ENCODE peak calls at places on chromosome 4, in five cellular contexts. V is right cardiac atrium, I is GM20000, C is head of caudate nucleus, B is NCI-H1092. T is an unnamed sample.

GRCh38 chr4:105451346-105451745 is 22.5 kb downstream of the PPA2 start:
- DNase-seq in I (no peak), V (no peak), C (no peak), B (peak; percentile 77), T (peak; percentile 27)

GRCh38 chr4:94909645-94910044 is 151.9 kb downstream of the BMPR1B start:
- DNase-seq in C (no peak), I (no peak), V (no peak), B (no peak), T (no peak)

GRCh38 chr4:168631241-168632151 is 134.6 kb downstream of the PALLD start:
- DNase-seq in V (peak; percentile 87), C (peak; percentile 46), B (peak; percentile 43), I (peak; percentile 14), T (no peak)

GRCh38 chr4:55143858-55144257 is 18.5 kb upstream of the KDR start:
- DNase-seq in C (no peak), B (no peak), I (no peak), V (no peak), T (no peak)

GRCh38 chr4:77827343-77827742 is 8.2 kb upstream of the CNOT6L start:
- DNase-seq in B (no peak), V (no peak), C (no peak), I (no peak), T (peak; percentile 13)

GRCh38 chr4:29632199-29632598 is 1088.0 kb upstream of the PCDH7 start:
- DNase-seq in C (no peak), B (no peak), V (no peak), I (no peak), T (no peak)

GRCh38 chr4:183300660-183301059 is 19.4 kb downstream of the CLDN22 start:
- DNase-seq in V (no peak), I (no peak), C (no peak), B (no peak), T (no peak)

GRCh38 chr4:177791188-177791587 is 349.0 kb upstream of the AGA start:
- DNase-seq in V (no peak), C (no peak), B (no peak), I (no peak), T (no peak)

GRCh38 chr4:186105721-186106335 is 1.3 kb downstream of the FAM149A start:
- DNase-seq in C (no peak), I (peak; percentile 41), B (no peak), V (no peak), T (peak; percentile 51)

GRCh38 chr4:164503874-164504273 is 250.1 kb upstream of the SMIM31 start:
- DNase-seq in V (no peak), B (no peak), I (no peak), C (no peak), T (no peak)

GRCh38 chr4:120749445-120750151 is 172.9 kb downstream of the PRDM5 start:
- DNase-seq in V (no peak), I (peak; percentile 18), C (no peak), B (peak; percentile 23), T (peak; percentile 93)

GRCh38 chr4:15024386-15024785 is 22.1 kb downstream of the CPEB2 start:
- DNase-seq in B (no peak), C (no peak), V (no peak), I (no peak), T (no peak)

GRCh38 chr4:168711197-168712120 is 214.6 kb downstream of the PALLD start:
- DNase-seq in C (no peak), V (peak; percentile 48), B (no peak), I (no peak), T (no peak)

GRCh38 chr4:144718958-144719512 is 73.1 kb downstream of the HHIP start:
- DNase-seq in I (no peak), B (no peak), C (no peak), V (no peak), T (no peak)

GRCh38 chr4:172009461-172009860 is 196.3 kb downstream of the GALNTL6 start:
- DNase-seq in C (no peak), B (no peak), V (no peak), I (no peak), T (no peak)

GRCh38 chr4:18022572-18023039 is 1.1 kb upstream of the LCORL start:
- DNase-seq in B (no peak), C (no peak), V (no peak), I (no peak), T (no peak)

GRCh38 chr4:81409836-81410235 is 61.9 kb downstream of the RASGEF1B start:
- DNase-seq in C (no peak), B (no peak), V (no peak), I (no peak), T (no peak)

GRCh38 chr4:107826427-107826980 is 1.8 kb downstream of the SGMS2 start:
- DNase-seq in C (no peak), V (no peak), B (no peak), I (no peak), T (no peak)

GRCh38 chr4:46886711-46887110 is 22.3 kb downstream of the COX7B2 start:
- DNase-seq in I (peak; percentile 6), C (no peak), V (no peak), B (no peak), T (no peak)

GRCh38 chr4:182175788-182176519 is 67.2 kb upstream of the TENM3 start:
- DNase-seq in I (no peak), C (no peak), B (no peak), V (no peak), T (no peak)

GRCh38 chr4:182105416-182105815 is 137.8 kb upstream of the TENM3 start:
- DNase-seq in B (no peak), V (no peak), C (no peak), I (no peak), T (no peak)

GRCh38 chr4:91471280-91471679 is 832.5 kb upstream of the GRID2 start:
- DNase-seq in V (peak; percentile 38), C (no peak), I (no peak), B (no peak), T (no peak)

GRCh38 chr4:95319169-95319568 is 229.6 kb downstream of the UNC5C start:
- DNase-seq in C (no peak), B (no peak), V (no peak), I (no peak), T (no peak)

GRCh38 chr4:1571986-1572385 is 112.1 kb downstream of the FAM53A start:
- DNase-seq in B (no peak), C (no peak), I (no peak), V (peak; percentile 37), T (peak; percentile 23)